ENCODE peak calls at places on chromosomes 11 and 22, in four cellular contexts. One of them, this sample, is unnamed.

GRCh38 chr11:69131644-69132300 is 24.0 kb upstream of the SMIM38 start:
- DNase-seq in effector memory CD4-positive, alpha-beta T cell: no peak
- DNase-seq in effector memory CD8-positive, alpha-beta T cell: no peak
- DNase-seq in heart right ventricle: peak
- DNase-seq in this sample: no peak

GRCh38 chr11:446886-447285 is 3.2 kb upstream of the PTDSS2 start:
- DNase-seq in effector memory CD4-positive, alpha-beta T cell: no peak
- DNase-seq in effector memory CD8-positive, alpha-beta T cell: no peak
- DNase-seq in heart right ventricle: no peak
- DNase-seq in this sample: no peak

GRCh38 chr11:69301491-69302401 is 7.8 kb downstream of the MYEOV start:
- DNase-seq in effector memory CD4-positive, alpha-beta T cell: no peak
- DNase-seq in effector memory CD8-positive, alpha-beta T cell: no peak
- DNase-seq in heart right ventricle: no peak
- DNase-seq in this sample: peak

GRCh38 chr11:113675565-113675964 is 30.5 kb downstream of the TMPRSS5 start:
- DNase-seq in effector memory CD4-positive, alpha-beta T cell: no peak
- DNase-seq in effector memory CD8-positive, alpha-beta T cell: no peak
- DNase-seq in heart right ventricle: no peak
- DNase-seq in this sample: no peak

GRCh38 chr11:57622263-57622662 is 24.8 kb downstream of the SERPING1 start:
- DNase-seq in effector memory CD4-positive, alpha-beta T cell: no peak
- DNase-seq in effector memory CD8-positive, alpha-beta T cell: no peak
- DNase-seq in heart right ventricle: no peak
- DNase-seq in this sample: no peak

GRCh38 chr11:112485280-112485679 is 224.6 kb upstream of the PLET1 start:
- DNase-seq in effector memory CD4-positive, alpha-beta T cell: no peak
- DNase-seq in effector memory CD8-positive, alpha-beta T cell: no peak
- DNase-seq in heart right ventricle: no peak
- DNase-seq in this sample: no peak

GRCh38 chr11:74683279-74683871 is 47.9 kb downstream of the CHRDL2 start:
- DNase-seq in effector memory CD4-positive, alpha-beta T cell: no peak
- DNase-seq in effector memory CD8-positive, alpha-beta T cell: no peak
- DNase-seq in heart right ventricle: no peak
- DNase-seq in this sample: no peak

GRCh38 chr22:48499456-48500425 is 1327.9 kb downstream of the BRD1 start:
- DNase-seq in effector memory CD4-positive, alpha-beta T cell: no peak
- DNase-seq in effector memory CD8-positive, alpha-beta T cell: no peak
- DNase-seq in heart right ventricle: no peak
- DNase-seq in this sample: no peak

GRCh38 chr22:20844055-20845037 is 14.3 kb downstream of the PI4KA start:
- DNase-seq in effector memory CD4-positive, alpha-beta T cell: no peak
- DNase-seq in effector memory CD8-positive, alpha-beta T cell: no peak
- DNase-seq in heart right ventricle: no peak
- DNase-seq in this sample: no peak

GRCh38 chr11:9680028-9680427 is 16.2 kb downstream of the SWAP70 start:
- DNase-seq in effector memory CD4-positive, alpha-beta T cell: no peak
- DNase-seq in effector memory CD8-positive, alpha-beta T cell: no peak
- DNase-seq in heart right ventricle: no peak
- DNase-seq in this sample: no peak